ENCODE peak calls at places on chromosome 13, in four cellular contexts. One of them, this sample, is unnamed.

GRCh38 chr13:51501592-51502205 is 48.9 kb upstream of the INTS6 start:
- DNase-seq in K562: no peak
- DNase-seq in HepG2: no peak
- DNase-seq in GM12878: no peak
- DNase-seq in this sample: no peak

GRCh38 chr13:31968473-31968872 is 63.1 kb upstream of the FRY start:
- DNase-seq in K562: no peak
- DNase-seq in HepG2: no peak
- DNase-seq in GM12878: no peak
- DNase-seq in this sample: no peak

GRCh38 chr13:22569830-22570229 is 610.9 kb upstream of the SGCG start:
- DNase-seq in K562: no peak
- DNase-seq in HepG2: no peak
- DNase-seq in GM12878: no peak
- DNase-seq in this sample: no peak

GRCh38 chr13:100128373-100128772 is 39.5 kb downstream of the PCCA start:
- DNase-seq in K562: no peak
- DNase-seq in HepG2: peak
- DNase-seq in GM12878: no peak
- DNase-seq in this sample: peak

GRCh38 chr13:94858856-94859811 is 146.8 kb upstream of the SOX21 start:
- DNase-seq in K562: no peak
- DNase-seq in HepG2: no peak
- DNase-seq in GM12878: no peak
- DNase-seq in this sample: no peak

GRCh38 chr13:50400930-50401553 is 385.8 kb downstream of the KCNRG start:
- DNase-seq in K562: no peak
- DNase-seq in HepG2: peak
- DNase-seq in GM12878: no peak
- DNase-seq in this sample: no peak

GRCh38 chr13:34201050-34201913 is 383.3 kb downstream of the RFC3 start:
- DNase-seq in K562: no peak
- DNase-seq in HepG2: peak
- DNase-seq in GM12878: no peak
- DNase-seq in this sample: no peak

GRCh38 chr13:27264181-27264580 is 6.4 kb upstream of the RASL11A start:
- DNase-seq in K562: no peak
- DNase-seq in HepG2: no peak
- DNase-seq in GM12878: no peak
- DNase-seq in this sample: no peak

GRCh38 chr13:95222733-95223018 is 78.6 kb downstream of the ABCC4 start:
- DNase-seq in K562: no peak
- DNase-seq in HepG2: no peak
- DNase-seq in GM12878: no peak
- DNase-seq in this sample: no peak

GRCh38 chr13:41587490-41587889 is 130.1 kb downstream of the RGCC start:
- DNase-seq in K562: no peak
- DNase-seq in HepG2: no peak
- DNase-seq in GM12878: no peak
- DNase-seq in this sample: peak

GRCh38 chr13:39105110-39105509 is 66.9 kb downstream of the NHLRC3 start:
- DNase-seq in K562: no peak
- DNase-seq in HepG2: no peak
- DNase-seq in GM12878: no peak
- DNase-seq in this sample: no peak

GRCh38 chr13:24911135-24911524 is 147.2 kb downstream of the RNF17 start:
- DNase-seq in K562: peak
- DNase-seq in HepG2: no peak
- DNase-seq in GM12878: no peak
- DNase-seq in this sample: no peak

GRCh38 chr13:45406421-45406820 is 11.8 kb downstream of the SLC25A30 start:
- DNase-seq in K562: no peak
- DNase-seq in HepG2: no peak
- DNase-seq in GM12878: no peak
- DNase-seq in this sample: no peak

GRCh38 chr13:77789386-77789785 is 91.9 kb downstream of the SLAIN1 start:
- DNase-seq in K562: no peak
- DNase-seq in HepG2: no peak
- DNase-seq in GM12878: no peak
- DNase-seq in this sample: no peak

DNA sequence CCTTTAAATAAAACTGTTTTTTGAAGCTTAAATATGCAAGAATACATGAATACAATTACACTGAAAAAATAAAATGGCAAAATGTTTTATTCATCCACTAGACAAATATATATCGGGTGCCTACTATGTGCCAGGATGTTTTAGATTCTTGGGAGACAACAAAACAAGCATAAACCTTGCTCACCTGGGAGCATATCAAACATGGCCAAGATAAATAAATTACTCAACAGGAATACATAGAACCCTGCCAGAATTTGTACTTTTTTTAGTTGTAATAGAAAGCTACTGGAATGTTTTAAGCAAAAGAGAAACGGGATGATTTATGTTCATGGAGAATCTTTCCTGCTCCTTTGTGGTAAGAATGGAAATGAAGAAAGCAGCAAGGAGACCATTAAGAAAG is 2358.5 kb upstream of the PCDH20 start:
- DNase-seq in K562: no peak
- DNase-seq in HepG2: no peak
- DNase-seq in GM12878: no peak
- DNase-seq in this sample: no peak
- TF ChIP-seq BHLHE40 in K562: no peak
- TF ChIP-seq BHLHE40 in HepG2: no peak
- TF ChIP-seq BHLHE40 in GM12878: no peak
- TF ChIP-seq BHLHE40 in this sample: no peak

GRCh38 chr13:106337096-106337495 is 198.4 kb downstream of the EFNB2 start:
- DNase-seq in K562: no peak
- DNase-seq in HepG2: no peak
- DNase-seq in GM12878: no peak
- DNase-seq in this sample: no peak
- TF ChIP-seq TARDBP in K562: no peak
- TF ChIP-seq TARDBP in HepG2: no peak
- TF ChIP-seq TARDBP in GM12878: no peak
- TF ChIP-seq TARDBP in this sample: no peak

DNA sequence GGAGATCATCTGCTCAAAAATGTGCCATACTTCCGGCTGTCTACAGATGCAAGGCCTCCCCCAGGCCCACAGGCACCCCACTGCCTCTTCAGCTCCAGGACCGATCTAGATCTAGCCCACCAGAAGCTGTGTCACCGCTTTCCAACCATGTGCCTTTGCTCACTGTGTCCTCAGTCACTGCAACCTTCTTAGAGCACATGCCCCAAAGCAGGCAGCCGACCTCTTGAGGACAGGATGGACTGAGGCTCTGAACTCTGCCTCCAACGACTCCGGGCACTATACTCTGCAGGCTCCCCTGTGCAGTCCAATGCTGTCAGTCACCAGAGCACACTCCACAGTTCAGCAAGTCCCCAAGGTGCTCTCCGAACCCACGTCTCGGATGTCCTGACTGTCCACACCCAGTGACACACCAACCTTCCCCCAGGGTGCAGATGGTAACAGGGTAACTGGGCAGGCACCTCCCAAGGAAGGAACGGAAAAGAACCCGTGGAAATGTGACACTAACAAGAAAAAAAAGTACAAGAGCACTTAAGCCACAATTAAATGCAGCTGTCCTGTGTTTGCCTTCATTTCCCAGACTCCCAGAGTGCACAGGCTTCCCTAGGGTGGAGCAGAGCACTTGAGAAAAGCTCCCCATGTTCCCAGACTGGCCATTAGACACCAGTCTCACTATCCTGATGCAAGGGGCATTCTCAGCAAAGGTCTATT is 4.8 kb downstream of the STK24 start:
- DNase-seq in K562: no peak
- DNase-seq in HepG2: peak
- DNase-seq in GM12878: no peak
- DNase-seq in this sample: no peak
- TF ChIP-seq BHLHE40 in K562: no peak
- TF ChIP-seq BHLHE40 in HepG2: no peak
- TF ChIP-seq BHLHE40 in GM12878: no peak
- TF ChIP-seq BHLHE40 in this sample: no peak

DNA sequence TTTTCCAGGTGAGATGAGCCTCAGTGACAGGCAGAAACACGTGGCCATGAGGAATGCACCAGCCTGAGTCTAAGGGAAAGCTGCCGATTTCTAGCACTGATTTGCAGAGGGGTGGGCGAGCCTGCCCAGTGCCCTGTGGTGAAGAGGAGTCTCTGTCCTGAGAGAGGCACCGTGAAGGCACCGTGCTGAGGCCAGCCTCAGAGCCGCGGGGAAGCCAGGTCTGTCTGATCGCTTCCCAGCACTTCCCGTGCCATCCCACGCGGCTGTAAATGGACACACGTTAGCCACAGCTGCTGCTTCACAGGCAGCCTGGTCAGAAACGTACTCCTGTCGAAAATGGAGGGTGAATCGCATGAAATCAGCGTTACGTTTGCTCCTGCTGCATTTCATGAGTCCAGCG is 79.8 kb downstream of the ATP11A start:
- DNase-seq in K562: no peak
- DNase-seq in HepG2: no peak
- DNase-seq in GM12878: no peak
- DNase-seq in this sample: no peak
- TF ChIP-seq TARDBP in K562: no peak
- TF ChIP-seq TARDBP in HepG2: no peak
- TF ChIP-seq TARDBP in GM12878: no peak
- TF ChIP-seq TARDBP in this sample: no peak

DNA sequence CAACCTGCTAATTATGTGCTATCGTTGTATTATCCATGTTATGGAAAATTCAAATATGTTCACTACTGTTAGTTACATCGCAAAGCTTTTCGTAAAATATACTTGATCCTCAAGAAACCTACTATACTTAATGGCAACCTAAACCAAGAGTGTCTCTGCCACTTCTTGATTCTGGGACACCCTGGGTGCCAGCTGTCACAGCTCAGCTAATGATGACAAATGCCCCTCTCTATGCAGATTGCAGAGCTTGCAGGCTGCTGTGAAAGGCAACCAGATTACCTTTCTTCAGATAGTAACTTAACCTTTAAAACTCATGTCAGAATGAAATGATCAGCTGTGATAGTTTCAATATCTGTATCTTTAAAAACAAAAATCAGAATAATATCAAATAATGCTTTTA is 9.0 kb upstream of the MAB21L1 start:
- DNase-seq in K562: no peak
- DNase-seq in HepG2: no peak
- DNase-seq in GM12878: no peak
- DNase-seq in this sample: no peak
- TF ChIP-seq BHLHE40 in K562: no peak
- TF ChIP-seq BHLHE40 in HepG2: no peak
- TF ChIP-seq BHLHE40 in GM12878: no peak
- TF ChIP-seq BHLHE40 in this sample: no peak

This sample was measured in HEK293T.